ENCODE peak calls at places on chromosomes 16 and 17, in seven cellular contexts. One of them, this sample, is unnamed.

GRCh38 chr17:77332981-77333685 is 192.4 kb downstream of the SEC14L1 start:
- DNase-seq in IMR-90: peak
- DNase-seq in CD4-positive, alpha-beta T cell: no peak
- DNase-seq in HL-60: no peak
- DNase-seq in Peyer's patch: no peak
- DNase-seq in B cell: peak
- DNase-seq in upper lobe of left lung: no peak
- DNase-seq in this sample: peak

GRCh38 chr17:76427457-76428231 is 25.3 kb downstream of the UBE2O start:
- DNase-seq in IMR-90: peak
- DNase-seq in CD4-positive, alpha-beta T cell: no peak
- DNase-seq in HL-60: no peak
- DNase-seq in Peyer's patch: peak
- DNase-seq in B cell: peak
- DNase-seq in upper lobe of left lung: no peak
- DNase-seq in this sample: peak

GRCh38 chr17:73900516-73900915 is 256.3 kb upstream of the SDK2 start:
- DNase-seq in IMR-90: no peak
- DNase-seq in CD4-positive, alpha-beta T cell: no peak
- DNase-seq in HL-60: no peak
- DNase-seq in Peyer's patch: no peak
- DNase-seq in B cell: no peak
- DNase-seq in upper lobe of left lung: peak
- DNase-seq in this sample: no peak

GRCh38 chr17:56142781-56143180 is 10.5 kb upstream of the ANKFN1 start:
- DNase-seq in IMR-90: peak
- DNase-seq in CD4-positive, alpha-beta T cell: no peak
- DNase-seq in HL-60: no peak
- DNase-seq in Peyer's patch: no peak
- DNase-seq in B cell: no peak
- DNase-seq in upper lobe of left lung: no peak
- DNase-seq in this sample: no peak

GRCh38 chr17:27504188-27504995 is 48.1 kb downstream of the KSR1 start:
- DNase-seq in IMR-90: no peak
- DNase-seq in CD4-positive, alpha-beta T cell: no peak
- DNase-seq in HL-60: no peak
- DNase-seq in Peyer's patch: no peak
- DNase-seq in B cell: no peak
- DNase-seq in upper lobe of left lung: peak
- DNase-seq in this sample: no peak

GRCh38 chr17:6398955-6399354 is 36.0 kb downstream of the AIPL1 start:
- DNase-seq in IMR-90: no peak
- DNase-seq in CD4-positive, alpha-beta T cell: no peak
- DNase-seq in HL-60: no peak
- DNase-seq in Peyer's patch: no peak
- DNase-seq in B cell: peak
- DNase-seq in upper lobe of left lung: no peak
- DNase-seq in this sample: no peak

GRCh38 chr16:24954137-24954536 is 61.0 kb downstream of the ARHGAP17 start:
- DNase-seq in IMR-90: no peak
- DNase-seq in CD4-positive, alpha-beta T cell: no peak
- DNase-seq in HL-60: no peak
- DNase-seq in Peyer's patch: no peak
- DNase-seq in B cell: no peak
- DNase-seq in upper lobe of left lung: no peak
- DNase-seq in this sample: no peak

GRCh38 chr17:44829558-44830358 is at the start of gene GJC1:
- DNase-seq in IMR-90: no peak
- DNase-seq in CD4-positive, alpha-beta T cell: no peak
- DNase-seq in HL-60: no peak
- DNase-seq in Peyer's patch: no peak
- DNase-seq in B cell: no peak
- DNase-seq in upper lobe of left lung: peak
- DNase-seq in this sample: peak

GRCh38 chr16:50692999-50693781 is at the start of gene NOD2:
- DNase-seq in IMR-90: no peak
- DNase-seq in CD4-positive, alpha-beta T cell: no peak
- DNase-seq in HL-60: no peak
- DNase-seq in Peyer's patch: no peak
- DNase-seq in B cell: no peak
- DNase-seq in upper lobe of left lung: peak
- DNase-seq in this sample: no peak

GRCh38 chr17:79788989-79789942 is 7.6 kb downstream of the CBX8 start:
- DNase-seq in IMR-90: no peak
- DNase-seq in CD4-positive, alpha-beta T cell: no peak
- DNase-seq in HL-60: no peak
- DNase-seq in Peyer's patch: no peak
- DNase-seq in B cell: no peak
- DNase-seq in upper lobe of left lung: no peak
- DNase-seq in this sample: no peak

DNA sequence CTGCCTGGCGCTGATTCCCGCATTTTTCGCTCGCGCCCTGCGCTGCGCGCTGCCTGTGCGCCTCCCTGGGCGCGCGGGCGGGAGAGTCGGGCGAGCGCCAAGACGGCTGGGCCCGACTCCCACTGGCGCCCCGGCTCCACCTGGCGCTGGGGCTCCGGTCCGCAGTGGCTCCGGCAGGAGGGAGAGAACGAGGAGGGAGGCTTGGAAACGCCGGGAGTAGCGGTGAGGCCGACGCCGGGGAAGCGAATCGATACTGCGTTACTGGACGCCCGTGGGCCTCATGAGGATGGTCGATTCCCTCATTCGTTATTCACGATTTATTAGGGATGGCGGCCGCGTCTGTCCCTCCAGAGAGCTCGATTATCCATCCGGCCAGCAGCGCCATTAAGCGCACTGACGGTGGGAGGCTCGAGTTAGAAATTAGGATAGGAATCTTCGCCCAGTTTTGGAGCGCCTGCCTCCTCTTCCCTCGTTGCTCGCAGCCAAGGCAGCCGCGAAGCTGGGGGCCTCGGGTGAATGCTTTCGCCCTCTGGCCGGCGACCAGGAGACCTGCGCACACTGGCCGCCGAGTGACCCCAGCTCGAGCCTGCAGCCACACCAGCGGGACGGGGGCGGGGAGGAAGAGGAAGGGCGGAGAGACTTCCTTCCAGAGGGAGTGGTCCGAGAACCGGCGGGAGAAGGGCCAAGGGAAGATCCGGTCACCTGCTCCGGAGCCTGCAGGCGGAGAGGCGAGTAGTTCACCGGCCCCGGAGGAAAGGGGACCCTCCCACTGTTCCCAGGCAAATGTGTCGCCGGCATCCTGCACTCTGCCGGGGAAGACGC is 1.3 kb upstream of the PCGF2 start:
- DNase-seq in IMR-90: peak
- DNase-seq in CD4-positive, alpha-beta T cell: no peak
- DNase-seq in HL-60: peak
- DNase-seq in Peyer's patch: peak
- DNase-seq in B cell: no peak
- DNase-seq in upper lobe of left lung: peak
- DNase-seq in this sample: peak
- TF ChIP-seq CTCF in IMR-90: no peak
- TF ChIP-seq CTCF in CD4-positive, alpha-beta T cell: no peak
- TF ChIP-seq CTCF in HL-60: no peak
- TF ChIP-seq CTCF in Peyer's patch: no peak
- TF ChIP-seq CTCF in B cell: no peak
- TF ChIP-seq CTCF in upper lobe of left lung: no peak
- TF ChIP-seq CTCF in this sample: no peak

GRCh38 chr16:57918444-57918843 is 52.5 kb downstream of the CNGB1 start:
- DNase-seq in IMR-90: no peak
- DNase-seq in CD4-positive, alpha-beta T cell: no peak
- DNase-seq in HL-60: no peak
- DNase-seq in Peyer's patch: no peak
- DNase-seq in B cell: no peak
- DNase-seq in upper lobe of left lung: no peak
- DNase-seq in this sample: no peak

GRCh38 chr16:57920215-57920890 is 50.6 kb downstream of the CNGB1 start:
- DNase-seq in IMR-90: no peak
- DNase-seq in CD4-positive, alpha-beta T cell: no peak
- DNase-seq in HL-60: no peak
- DNase-seq in Peyer's patch: no peak
- DNase-seq in B cell: no peak
- DNase-seq in upper lobe of left lung: no peak
- DNase-seq in this sample: no peak

GRCh38 chr16:57918994-57919393 is 51.9 kb downstream of the CNGB1 start:
- DNase-seq in IMR-90: no peak
- DNase-seq in CD4-positive, alpha-beta T cell: no peak
- DNase-seq in HL-60: no peak
- DNase-seq in Peyer's patch: no peak
- DNase-seq in B cell: no peak
- DNase-seq in upper lobe of left lung: no peak
- DNase-seq in this sample: no peak

GRCh38 chr16:57923418-57923817 is 47.5 kb downstream of the CNGB1 start:
- DNase-seq in IMR-90: no peak
- DNase-seq in CD4-positive, alpha-beta T cell: no peak
- DNase-seq in HL-60: no peak
- DNase-seq in Peyer's patch: no peak
- DNase-seq in B cell: no peak
- DNase-seq in upper lobe of left lung: no peak
- DNase-seq in this sample: no peak

GRCh38 chr16:57920891-57921240 is 50.1 kb downstream of the CNGB1 start:
- DNase-seq in IMR-90: no peak
- DNase-seq in CD4-positive, alpha-beta T cell: no peak
- DNase-seq in HL-60: no peak
- DNase-seq in Peyer's patch: no peak
- DNase-seq in B cell: no peak
- DNase-seq in upper lobe of left lung: no peak
- DNase-seq in this sample: no peak
- TF ChIP-seq CTCF in IMR-90: no peak
- TF ChIP-seq CTCF in CD4-positive, alpha-beta T cell: no peak
- TF ChIP-seq CTCF in HL-60: no peak
- TF ChIP-seq CTCF in Peyer's patch: no peak
- TF ChIP-seq CTCF in B cell: no peak
- TF ChIP-seq CTCF in upper lobe of left lung: no peak
- TF ChIP-seq CTCF in this sample: no peak

DNA sequence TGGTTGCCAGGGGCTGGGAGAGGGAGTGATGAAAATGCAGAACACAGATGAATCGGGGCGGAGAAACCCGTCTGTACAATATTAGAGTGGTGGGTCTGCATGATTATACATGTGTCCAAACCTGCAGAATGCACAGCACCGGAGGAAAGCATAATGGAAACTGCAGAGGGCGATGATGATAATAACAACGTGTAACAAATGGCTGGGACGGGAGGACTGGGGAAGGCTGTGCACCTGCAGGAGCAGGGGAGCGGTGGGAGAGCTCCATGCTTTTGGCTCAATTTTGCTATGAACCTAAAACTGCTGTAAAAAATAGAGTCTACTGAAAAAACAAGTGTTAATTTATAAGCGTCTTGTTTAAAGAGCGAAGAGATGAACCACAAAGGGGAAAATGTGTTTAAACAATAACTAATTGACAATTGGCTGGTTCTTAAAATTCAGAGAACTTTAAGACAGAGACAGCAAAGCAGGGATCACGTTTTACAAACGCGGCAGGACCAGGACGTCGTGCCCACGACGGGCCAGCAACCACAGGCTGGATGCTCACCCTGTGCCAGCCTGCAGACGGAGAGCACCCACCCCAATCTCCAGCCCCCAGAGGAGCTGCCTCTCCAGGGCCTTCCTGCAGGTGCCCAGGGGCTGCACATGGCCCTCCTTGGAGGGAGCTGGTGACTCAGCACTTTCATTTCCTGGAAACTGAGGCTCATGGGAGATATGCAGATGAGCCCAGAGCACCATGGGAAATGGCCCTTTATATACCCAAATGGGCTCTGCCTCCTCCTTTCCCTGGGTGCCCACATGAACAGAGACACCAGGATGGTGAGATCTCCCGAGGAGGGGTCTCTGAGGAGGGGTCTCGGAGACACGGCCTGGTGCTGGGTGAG is at the start of gene TEX19:
- DNase-seq in IMR-90: no peak
- DNase-seq in CD4-positive, alpha-beta T cell: no peak
- DNase-seq in HL-60: no peak
- DNase-seq in Peyer's patch: no peak
- DNase-seq in B cell: no peak
- DNase-seq in upper lobe of left lung: no peak
- DNase-seq in this sample: no peak
- TF ChIP-seq CTCF in IMR-90: no peak
- TF ChIP-seq CTCF in CD4-positive, alpha-beta T cell: no peak
- TF ChIP-seq CTCF in HL-60: no peak
- TF ChIP-seq CTCF in Peyer's patch: no peak
- TF ChIP-seq CTCF in B cell: no peak
- TF ChIP-seq CTCF in upper lobe of left lung: no peak
- TF ChIP-seq CTCF in this sample: no peak

GRCh38 chr16:85891776-85892166 is 7.2 kb upstream of the IRF8 start:
- DNase-seq in IMR-90: no peak
- DNase-seq in CD4-positive, alpha-beta T cell: no peak
- DNase-seq in HL-60: no peak
- DNase-seq in Peyer's patch: peak
- DNase-seq in B cell: peak
- DNase-seq in upper lobe of left lung: no peak
- DNase-seq in this sample: no peak

GRCh38 chr16:85898521-85899442 is at the start of gene IRF8:
- DNase-seq in IMR-90: no peak
- DNase-seq in CD4-positive, alpha-beta T cell: peak
- DNase-seq in HL-60: no peak
- DNase-seq in Peyer's patch: peak
- DNase-seq in B cell: peak
- DNase-seq in upper lobe of left lung: peak
- DNase-seq in this sample: peak

GRCh38 chr16:85891033-85891775 is 7.8 kb upstream of the IRF8 start:
- DNase-seq in IMR-90: peak
- DNase-seq in CD4-positive, alpha-beta T cell: no peak
- DNase-seq in HL-60: no peak
- DNase-seq in Peyer's patch: no peak
- DNase-seq in B cell: peak
- DNase-seq in upper lobe of left lung: no peak
- DNase-seq in this sample: no peak

GRCh38 chr16:85897384-85897783 is 1.6 kb upstream of the IRF8 start:
- DNase-seq in IMR-90: no peak
- DNase-seq in CD4-positive, alpha-beta T cell: no peak
- DNase-seq in HL-60: no peak
- DNase-seq in Peyer's patch: no peak
- DNase-seq in B cell: peak
- DNase-seq in upper lobe of left lung: no peak
- DNase-seq in this sample: no peak

DNA sequence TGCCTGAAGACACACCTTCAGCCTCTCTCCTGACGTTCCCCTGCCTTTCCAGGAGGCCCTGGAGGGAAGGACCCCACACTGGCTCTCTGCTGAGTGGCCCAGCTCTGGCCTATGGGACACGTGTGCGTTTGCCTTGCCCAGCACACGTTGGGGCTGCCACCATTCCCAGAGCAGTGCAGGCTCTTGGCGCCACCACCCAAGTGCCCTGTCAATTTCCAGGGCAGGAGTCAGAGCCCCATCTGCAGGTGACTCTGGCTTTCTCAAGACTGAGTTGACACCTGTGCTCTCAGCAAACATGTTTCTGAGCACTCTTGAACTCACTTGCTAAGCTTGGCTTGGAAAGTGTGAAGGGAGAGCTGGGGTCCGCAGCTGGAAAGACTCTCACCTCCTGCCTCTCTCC is 4.7 kb upstream of the IRF8 start:
- DNase-seq in IMR-90: no peak
- DNase-seq in CD4-positive, alpha-beta T cell: no peak
- DNase-seq in HL-60: no peak
- DNase-seq in Peyer's patch: peak
- DNase-seq in B cell: peak
- DNase-seq in upper lobe of left lung: no peak
- DNase-seq in this sample: no peak
- TF ChIP-seq CTCF in IMR-90: no peak
- TF ChIP-seq CTCF in CD4-positive, alpha-beta T cell: no peak
- TF ChIP-seq CTCF in HL-60: no peak
- TF ChIP-seq CTCF in Peyer's patch: peak
- TF ChIP-seq CTCF in B cell: peak
- TF ChIP-seq CTCF in upper lobe of left lung: no peak
- TF ChIP-seq CTCF in this sample: no peak

This sample was measured in fibroblast of villous mesenchyme.